ENCODE peak calls at places on chromosomes 1 and 21, in seven cellular contexts. O is endothelial cell of umbilical vein, T is A549, F is GM12891, X is body of pancreas, S is suprapubic skin, R is stomach. K is an unnamed sample.

GRCh38 chr1:18603212-18603852 is 27.3 kb upstream of the PAX7 start:
- DNase-seq in O (no peak), T (no peak), F (no peak), X (no peak), S (no peak), R (no peak), K (no peak)

GRCh38 chr1:13576926-13577325 is 6.7 kb upstream of the PDPN start:
- DNase-seq in O (no peak), T (no peak), F (no peak), X (no peak), S (no peak), R (no peak), K (no peak)

GRCh38 chr1:158153781-158154444 is 26.8 kb upstream of the CD1D start:
- DNase-seq in O (no peak), T (no peak), F (no peak), X (no peak), S (no peak), R (no peak), K (no peak)

GRCh38 chr1:243732627-243733026 is 117.4 kb downstream of the AKT3 start:
- DNase-seq in O (no peak), T (no peak), F (no peak), X (no peak), S (no peak), R (no peak), K (no peak)

GRCh38 chr1:1073743-1074587 is at the start of gene RNF223:
- DNase-seq in O (no peak), T (no peak), F (no peak), X (peak; percentile 73), S (no peak), R (peak; percentile 89), K (no peak)

GRCh38 chr1:54290443-54291184 is 90.6 kb downstream of the MRPL37 start:
- DNase-seq in O (no peak), T (peak; percentile 15), F (no peak), X (peak; percentile 39), S (no peak), R (peak; percentile 61), K (no peak)

GRCh38 chr1:206066479-206067171 is 13.7 kb downstream of the RHEX start:
- DNase-seq in O (no peak), T (no peak), F (no peak), X (no peak), S (no peak), R (no peak), K (peak; percentile 73)

GRCh38 chr1:221454096-221454495 is 287.8 kb downstream of the DUSP10 start:
- DNase-seq in O (no peak), T (no peak), F (no peak), X (no peak), S (no peak), R (no peak), K (no peak)

GRCh38 chr1:161440312-161440894 is 64.9 kb upstream of the FCGR2A start:
- DNase-seq in O (peak; percentile 51), T (peak; percentile 89), F (peak; percentile 80), X (peak; percentile 55), S (peak; percentile 62), R (peak; percentile 48), K (no peak)

GRCh38 chr1:212040629-212041028 is 5.1 kb downstream of the DTL start:
- DNase-seq in O (peak; percentile 31), T (no peak), F (no peak), X (no peak), S (no peak), R (no peak), K (no peak)

GRCh38 chr1:32199717-32200072 is 700 bp upstream of the CCDC28B start:
- DNase-seq in O (no peak), T (no peak), F (no peak), X (peak; percentile 91), S (no peak), R (peak; percentile 60), K (no peak)

GRCh38 chr1:43452789-43453441 is 816 bp downstream of the HYI start:
- DNase-seq in O (peak; percentile 55), T (peak; percentile 32), F (no peak), X (peak; percentile 61), S (no peak), R (peak; percentile 49), K (peak; percentile 36)

GRCh38 chr21:29072873-29073221 is 601 bp downstream of the CCT8 start:
- DNase-seq in O (peak; percentile 54), T (peak; percentile 7), F (no peak), X (no peak), S (no peak), R (no peak), K (peak; percentile 64)

GRCh38 chr21:45539046-45539795 is 3.0 kb downstream of the SLC19A1 start:
- DNase-seq in O (no peak), T (no peak), F (no peak), X (peak; percentile 11), S (peak; percentile 62), R (peak; percentile 26), K (no peak)

GRCh38 chr1:198771562-198772153 is 132.8 kb downstream of the PTPRC start:
- DNase-seq in O (peak; percentile 82), T (peak; percentile 42), F (peak; percentile 1), X (no peak), S (no peak), R (no peak), K (peak; percentile 11)

GRCh38 chr1:79588719-79589118 is 582.2 kb upstream of the ADGRL4 start:
- DNase-seq in O (no peak), T (no peak), F (no peak), X (no peak), S (no peak), R (no peak), K (no peak)

GRCh38 chr1:38608202-38608864 is 251.2 kb downstream of the RRAGC start:
- DNase-seq in O (peak; percentile 32), T (no peak), F (peak; percentile 46), X (no peak), S (no peak), R (no peak), K (peak; percentile 23)

GRCh38 chr21:43712268-43712942 is 6.5 kb upstream of the PDXK start:
- DNase-seq in O (no peak), T (peak; percentile 98), F (no peak), X (peak; percentile 83), S (no peak), R (peak; percentile 84), K (no peak)
- TF ChIP-seq POLR2A in O (no peak), T (no peak), F (no peak), X (no peak), S (no peak), R (no peak), K (no peak)

GRCh38 chr1:155173478-155174333 is at the start of gene TRIM46:
- DNase-seq in O (peak; percentile 24), T (peak; percentile 65), F (peak; percentile 72), X (no peak), S (peak; percentile 79), R (peak; percentile 25), K (peak; percentile 61)
- TF ChIP-seq POLR2A in O (no peak), T (peak; percentile 21), F (no peak), X (no peak), S (no peak), R (no peak), K (no peak)

DNA sequence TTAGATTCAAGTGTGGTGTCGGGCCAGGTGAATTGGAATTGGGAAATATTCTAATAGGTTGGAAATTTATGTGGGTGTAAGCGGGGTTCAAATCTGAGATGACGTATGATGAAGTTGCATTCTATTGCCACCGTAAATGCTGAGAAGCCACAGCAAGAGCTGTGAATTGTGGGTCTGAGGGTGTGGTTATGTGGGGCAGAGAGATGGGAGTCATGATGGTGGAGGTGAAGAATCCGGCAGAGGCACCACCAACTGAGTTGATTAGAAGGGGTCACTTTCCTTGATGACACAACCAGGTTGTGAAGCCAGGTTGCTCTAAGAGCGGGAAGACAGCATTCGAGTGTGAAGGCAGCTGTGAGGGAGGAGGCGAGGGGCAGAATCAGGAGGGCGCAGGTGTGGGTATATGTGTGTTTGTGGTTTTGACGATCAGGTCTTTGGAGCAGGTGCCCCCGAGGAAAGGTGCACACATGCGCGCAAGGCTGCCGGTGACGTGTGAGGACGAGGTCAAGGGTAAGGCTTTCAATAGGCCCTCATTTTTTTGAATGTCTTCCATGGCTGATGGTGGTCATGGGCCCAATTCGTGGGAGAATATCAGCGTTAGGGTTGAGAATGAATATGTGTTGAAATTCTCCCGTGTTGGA is 18.7 kb downstream of the LRRC3 start:
- DNase-seq in O (no peak), T (no peak), F (no peak), X (no peak), S (peak; percentile 24), R (no peak), K (no peak)
- TF ChIP-seq POLR2A in O (no peak), T (no peak), F (no peak), X (no peak), S (no peak), R (no peak), K (no peak)

DNA sequence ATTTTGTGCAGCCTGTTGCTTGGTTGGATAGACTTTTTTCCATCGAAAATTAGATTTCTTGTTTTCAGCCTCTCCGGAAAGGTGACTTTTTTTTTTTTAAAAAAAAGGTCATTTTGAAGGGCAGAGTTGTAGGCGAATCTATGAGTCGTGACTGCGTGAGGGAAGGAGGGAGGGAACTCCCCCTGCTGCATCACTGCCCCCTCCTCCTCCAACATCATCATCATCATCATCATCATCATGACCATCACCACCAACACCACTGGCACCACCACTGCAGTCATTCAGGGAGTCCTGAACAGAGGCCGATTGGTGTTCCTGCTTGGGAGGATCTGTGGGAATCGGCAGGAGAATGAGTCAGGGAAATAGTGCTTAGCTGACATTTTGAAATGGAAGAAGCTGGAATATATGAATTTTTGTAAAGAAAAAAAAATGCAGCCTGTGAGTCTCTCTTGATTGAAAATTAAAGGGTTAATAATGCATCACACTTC is 1.2 kb downstream of the ATP1B1 start:
- DNase-seq in O (peak; percentile 34), T (peak; percentile 64), F (no peak), X (no peak), S (no peak), R (no peak), K (peak; percentile 34)
- TF ChIP-seq POLR2A in O (no peak), T (peak; percentile 12), F (no peak), X (no peak), S (no peak), R (no peak), K (no peak)